ENCODE peak calls at places on chromosomes 6 and 20, in four cellular contexts. E is stimulated activated CD4-positive, alpha-beta T cell treated with anti-CD3 and anti-CD28 coated beads, Interleukin-4, amount 100 ng/mL, for 24 hours; U is Karpas-422; Y is aorta. T is an unnamed sample.
A peak's percentile ranks its signal among the peaks of the same experiment; 100 is the strongest.

GRCh38 chr6:4164043-4164442 is 28.7 kb upstream of the ECI2 start:
- DNase-seq in E (no peak), U (no peak), Y (no peak), T (no peak)

GRCh38 chr6:71252407-71252806 is 36.2 kb upstream of the OGFRL1 start:
- DNase-seq in E (no peak), U (peak; percentile 43), Y (no peak), T (no peak)

GRCh38 chr6:137793805-137794508 is 73.1 kb upstream of the TNFAIP3 start:
- DNase-seq in E (no peak), U (peak; percentile 29), Y (no peak), T (no peak)

GRCh38 chr6:26331809-26332226 is 33.2 kb upstream of the BTN3A2 start:
- DNase-seq in E (peak; percentile 21), U (peak; percentile 56), Y (no peak), T (no peak)

GRCh38 chr6:116572162-116572561 is 858 bp downstream of the RWDD1 start:
- DNase-seq in E (no peak), U (peak; percentile 73), Y (no peak), T (no peak)

GRCh38 chr20:20897922-20898321 is 185.5 kb upstream of the RALGAPA2 start:
- DNase-seq in E (no peak), U (no peak), Y (no peak), T (no peak)

GRCh38 chr6:19569563-19569962 is 267.6 kb upstream of the ID4 start:
- DNase-seq in E (no peak), U (no peak), Y (no peak), T (no peak)

GRCh38 chr6:431986-432385 is 40.4 kb downstream of the IRF4 start:
- DNase-seq in E (peak; percentile 67), U (no peak), Y (no peak), T (no peak)

GRCh38 chr6:127069659-127070279 is 48.7 kb upstream of the RSPO3 start:
- DNase-seq in E (no peak), U (peak; percentile 67), Y (no peak), T (no peak)

GRCh38 chr6:28769626-28770402 is 154.0 kb downstream of the TRIM27 start:
- DNase-seq in E (no peak), U (no peak), Y (no peak), T (no peak)

GRCh38 chr20:33103561-33103960 is 24.1 kb downstream of the BPIFB4 start:
- DNase-seq in E (no peak), U (no peak), Y (no peak), T (no peak)

GRCh38 chr6:43952746-43953145 is 174.5 kb downstream of the MRPL14 start:
- DNase-seq in E (no peak), U (peak; percentile 61), Y (no peak), T (no peak)

GRCh38 chr20:40336034-40336433 is 353.0 kb downstream of the MAFB start:
- DNase-seq in E (no peak), U (no peak), Y (no peak), T (no peak)

GRCh38 chr6:220736-221475 is 71.4 kb upstream of the DUSP22 start:
- DNase-seq in E (no peak), U (peak; percentile 38), Y (no peak), T (no peak)

GRCh38 chr20:43138061-43138860 is 51.4 kb downstream of the PTPRT start:
- DNase-seq in E (no peak), U (no peak), Y (no peak), T (no peak)

GRCh38 chr20:40325006-40325563 is 364.0 kb downstream of the MAFB start:
- DNase-seq in E (no peak), U (peak; percentile 19), Y (no peak), T (no peak)

GRCh38 chr6:105077592-105078463 is 102.0 kb downstream of the POPDC3 start:
- DNase-seq in E (no peak), U (peak; percentile 81), Y (no peak), T (no peak)

GRCh38 chr6:159249150-159249549 is 80.0 kb downstream of the FNDC1 start:
- DNase-seq in E (no peak), U (no peak), Y (no peak), T (no peak)

GRCh38 chr6:105178110-105178509 is 1.7 kb downstream of the POPDC3 start:
- DNase-seq in E (no peak), U (no peak), Y (no peak), T (no peak)

T was measured in prostate gland.